ENCODE peak calls at places on chromosomes 6 and 20, in four cellular contexts. One of them, this sample, is unnamed.

GRCh38 chr6:127297502-127298070 is 30.9 kb downstream of the RNF146 start:
- DNase-seq in H9: peak; percentile 77
- DNase-seq in neuronal stem cell: no peak
- DNase-seq in IMR-90: no peak
- DNase-seq in this sample: no peak

GRCh38 chr6:34260576-34261267 is 11.9 kb upstream of the SMIM29 start:
- DNase-seq in H9: no peak
- DNase-seq in neuronal stem cell: no peak
- DNase-seq in IMR-90: no peak
- DNase-seq in this sample: no peak

GRCh38 chr20:53852025-53852424 is 218.4 kb downstream of the BCAS1 start:
- DNase-seq in H9: no peak
- DNase-seq in neuronal stem cell: no peak
- DNase-seq in IMR-90: no peak
- DNase-seq in this sample: no peak

GRCh38 chr6:164148789-164149188 is 734.3 kb downstream of the QKI start:
- DNase-seq in H9: no peak
- DNase-seq in neuronal stem cell: no peak
- DNase-seq in IMR-90: no peak
- DNase-seq in this sample: no peak

GRCh38 chr20:39075731-39076130 is 113.6 kb downstream of the DHX35 start:
- DNase-seq in H9: no peak
- DNase-seq in neuronal stem cell: no peak
- DNase-seq in IMR-90: no peak
- DNase-seq in this sample: no peak

GRCh38 chr20:17612287-17612974 is 42.6 kb downstream of the DSTN start:
- DNase-seq in H9: peak; percentile 36
- DNase-seq in neuronal stem cell: no peak
- DNase-seq in IMR-90: peak; percentile 50
- DNase-seq in this sample: peak; percentile 73

GRCh38 chr6:130202782-130203181 is 20.0 kb downstream of the SAMD3 start:
- DNase-seq in H9: peak; percentile 50
- DNase-seq in neuronal stem cell: no peak
- DNase-seq in IMR-90: no peak
- DNase-seq in this sample: no peak

GRCh38 chr20:55668659-55669058 is 336.7 kb downstream of the CBLN4 start:
- DNase-seq in H9: no peak
- DNase-seq in neuronal stem cell: no peak
- DNase-seq in IMR-90: no peak
- DNase-seq in this sample: no peak

GRCh38 chr6:10429638-10430427 is 15.0 kb upstream of the TFAP2A start:
- DNase-seq in H9: no peak
- DNase-seq in neuronal stem cell: peak; percentile 23
- DNase-seq in IMR-90: peak; percentile 52
- DNase-seq in this sample: peak; percentile 95

GRCh38 chr6:17086469-17086868 is 15.4 kb upstream of the STMND1 start:
- DNase-seq in H9: peak; percentile 45
- DNase-seq in neuronal stem cell: no peak
- DNase-seq in IMR-90: peak; percentile 83
- DNase-seq in this sample: peak; percentile 46

GRCh38 chr6:107784669-107785068 is 39.4 kb downstream of the SCML4 start:
- DNase-seq in H9: no peak
- DNase-seq in neuronal stem cell: no peak
- DNase-seq in IMR-90: peak; percentile 32
- DNase-seq in this sample: no peak

GRCh38 chr6:119979862-119980261 is 630.3 kb upstream of the MAN1A1 start:
- DNase-seq in H9: no peak
- DNase-seq in neuronal stem cell: no peak
- DNase-seq in IMR-90: peak; percentile 2
- DNase-seq in this sample: no peak

GRCh38 chr6:137873273-137873762 is 6.3 kb downstream of the TNFAIP3 start:
- DNase-seq in H9: no peak
- DNase-seq in neuronal stem cell: no peak
- DNase-seq in IMR-90: peak; percentile 92
- DNase-seq in this sample: peak; percentile 86

GRCh38 chr6:136334465-136334846 is 44.8 kb upstream of the BCLAF1 start:
- DNase-seq in H9: no peak
- DNase-seq in neuronal stem cell: no peak
- DNase-seq in IMR-90: no peak
- DNase-seq in this sample: no peak

GRCh38 chr6:135722679-135723078 is 128.8 kb upstream of the PDE7B start:
- DNase-seq in H9: no peak
- DNase-seq in neuronal stem cell: no peak
- DNase-seq in IMR-90: peak; percentile 94
- DNase-seq in this sample: no peak

GRCh38 chr6:158506577-158506976 is 53.3 kb upstream of the TMEM181 start:
- DNase-seq in H9: peak; percentile 91
- DNase-seq in neuronal stem cell: peak; percentile 32
- DNase-seq in IMR-90: peak; percentile 7
- DNase-seq in this sample: no peak

GRCh38 chr6:37565267-37566208 is 65.8 kb upstream of the CCDC167 start:
- DNase-seq in H9: peak; percentile 90
- DNase-seq in neuronal stem cell: peak; percentile 90
- DNase-seq in IMR-90: no peak
- DNase-seq in this sample: no peak

GRCh38 chr6:21587182-21587924 is 6.2 kb upstream of the SOX4 start:
- DNase-seq in H9: peak; percentile 75
- DNase-seq in neuronal stem cell: no peak
- DNase-seq in IMR-90: peak; percentile 58
- DNase-seq in this sample: peak; percentile 75

GRCh38 chr6:89984926-89985743 is 90.9 kb downstream of the GJA10 start:
- DNase-seq in H9: no peak
- DNase-seq in neuronal stem cell: no peak
- DNase-seq in IMR-90: peak; percentile 76
- DNase-seq in this sample: no peak

DNA sequence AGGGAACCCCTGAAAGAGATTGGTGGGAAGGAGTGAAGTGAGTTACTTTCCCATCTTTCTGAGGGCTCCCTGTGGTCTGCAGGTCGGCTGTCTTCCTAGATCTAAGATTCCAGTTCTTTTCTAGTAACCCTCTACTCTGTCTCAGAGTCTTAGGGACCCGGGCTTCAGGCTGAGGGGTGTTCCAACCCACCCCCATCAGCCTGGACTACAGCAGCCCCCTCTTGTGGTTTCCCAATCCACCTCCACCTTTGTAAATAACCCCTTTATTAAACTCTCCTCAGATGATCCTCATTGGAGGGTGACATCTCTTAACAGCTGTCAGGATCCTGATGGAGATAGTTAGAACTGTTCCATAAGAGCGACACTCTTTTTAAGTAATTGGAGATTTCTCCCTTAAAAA is 300.4 kb downstream of the LRFN2 start:
- DNase-seq in H9: no peak
- DNase-seq in neuronal stem cell: no peak
- DNase-seq in IMR-90: no peak
- DNase-seq in this sample: no peak
- H4K91ac ChIP-seq in H9: no peak overlapping the region
- H4K91ac ChIP-seq in neuronal stem cell: no peak overlapping the region
- H4K91ac ChIP-seq in IMR-90: no peak overlapping the region
- H4K91ac ChIP-seq in this sample: no peak overlapping the region

GRCh38 chr20:24764825-24765224 is 184.2 kb upstream of the CST7 start:
- DNase-seq in H9: peak; percentile 8
- DNase-seq in neuronal stem cell: no peak
- DNase-seq in IMR-90: no peak
- DNase-seq in this sample: no peak
- H4K91ac ChIP-seq in H9: no peak overlapping the region
- H4K91ac ChIP-seq in neuronal stem cell: no peak overlapping the region
- H4K91ac ChIP-seq in IMR-90: no peak overlapping the region
- H4K91ac ChIP-seq in this sample: no peak overlapping the region

GRCh38 chr6:92723390-92723931 is 695.9 kb downstream of the EPHA7 start:
- DNase-seq in H9: no peak
- DNase-seq in neuronal stem cell: no peak
- DNase-seq in IMR-90: no peak
- DNase-seq in this sample: no peak
- H4K91ac ChIP-seq in H9: no peak overlapping the region
- H4K91ac ChIP-seq in neuronal stem cell: no peak overlapping the region
- H4K91ac ChIP-seq in IMR-90: no peak overlapping the region
- H4K91ac ChIP-seq in this sample: no peak overlapping the region

GRCh38 chr6:22875845-22876244 is 306.5 kb downstream of the HDGFL1 start:
- DNase-seq in H9: no peak
- DNase-seq in neuronal stem cell: no peak
- DNase-seq in IMR-90: no peak
- DNase-seq in this sample: no peak
- H4K91ac ChIP-seq in H9: no peak overlapping the region
- H4K91ac ChIP-seq in neuronal stem cell: no peak overlapping the region
- H4K91ac ChIP-seq in IMR-90: peak overlapping the region; percentile 59
- H4K91ac ChIP-seq in this sample: no peak overlapping the region

DNA sequence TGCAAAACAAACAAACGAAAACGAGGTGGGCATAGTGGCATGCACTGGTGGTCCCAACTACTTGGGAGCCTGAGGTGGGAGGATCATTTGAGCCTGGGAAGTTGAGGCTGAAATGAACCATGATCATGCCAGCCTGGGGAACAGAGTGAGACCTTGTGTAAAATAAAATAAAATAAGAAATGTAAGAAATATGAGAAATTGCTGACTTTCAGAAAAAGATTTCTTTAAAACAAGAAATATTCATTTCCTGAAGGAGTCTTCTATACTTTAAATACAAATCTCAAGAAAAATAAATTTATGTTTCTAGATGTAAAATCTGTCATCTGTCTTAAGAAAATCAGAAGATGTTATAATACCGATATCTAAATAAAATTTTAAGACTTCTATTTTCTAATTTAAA is 96.7 kb upstream of the ENPP5 start:
- DNase-seq in H9: no peak
- DNase-seq in neuronal stem cell: no peak
- DNase-seq in IMR-90: no peak
- DNase-seq in this sample: no peak
- H4K91ac ChIP-seq in H9: no peak overlapping the region
- H4K91ac ChIP-seq in neuronal stem cell: no peak overlapping the region
- H4K91ac ChIP-seq in IMR-90: no peak overlapping the region
- H4K91ac ChIP-seq in this sample: no peak overlapping the region

GRCh38 chr6:91088976-91089375 is 502.1 kb upstream of the MAP3K7 start:
- DNase-seq in H9: no peak
- DNase-seq in neuronal stem cell: no peak
- DNase-seq in IMR-90: no peak
- DNase-seq in this sample: no peak

GRCh38 chr6:91082311-91082803 is 495.5 kb upstream of the MAP3K7 start:
- DNase-seq in H9: peak; percentile 44
- DNase-seq in neuronal stem cell: no peak
- DNase-seq in IMR-90: peak; percentile 40
- DNase-seq in this sample: peak; percentile 6

GRCh38 chr6:91083226-91083625 is 496.4 kb upstream of the MAP3K7 start:
- DNase-seq in H9: no peak
- DNase-seq in neuronal stem cell: no peak
- DNase-seq in IMR-90: no peak
- DNase-seq in this sample: no peak

GRCh38 chr6:91088515-91088914 is 501.6 kb upstream of the MAP3K7 start:
- DNase-seq in H9: no peak
- DNase-seq in neuronal stem cell: no peak
- DNase-seq in IMR-90: no peak
- DNase-seq in this sample: no peak

DNA sequence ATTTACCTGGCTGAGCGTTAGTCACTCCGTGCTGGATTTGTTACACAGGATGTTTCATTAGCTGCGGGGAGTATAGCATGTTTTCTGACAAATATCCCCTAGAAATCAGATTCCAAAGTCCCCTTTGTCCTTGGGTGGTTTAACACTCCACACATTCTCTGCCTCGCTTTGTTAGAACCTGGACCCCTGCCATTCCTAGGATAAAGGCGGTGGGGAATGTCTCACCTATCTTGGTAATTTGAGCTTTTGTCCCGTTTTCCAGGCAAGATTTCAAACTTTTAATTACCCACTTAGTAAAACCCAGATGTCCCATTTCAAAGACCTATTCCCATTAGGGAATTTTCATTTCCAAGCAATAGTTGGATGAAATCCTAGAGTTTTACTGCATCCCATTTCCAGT is 501.0 kb upstream of the MAP3K7 start:
- DNase-seq in H9: peak; percentile 41
- DNase-seq in neuronal stem cell: peak; percentile 79
- DNase-seq in IMR-90: no peak
- DNase-seq in this sample: no peak
- H4K91ac ChIP-seq in H9: no peak overlapping the region
- H4K91ac ChIP-seq in neuronal stem cell: no peak overlapping the region
- H4K91ac ChIP-seq in IMR-90: no peak overlapping the region
- H4K91ac ChIP-seq in this sample: no peak overlapping the region